ENCODE peak calls at places on chromosomes 3 and 15, in four cellular contexts. E is M059J, G is natural killer cell, X is cardiac fibroblast. N is an unnamed sample.

GRCh38 chr15:52019394-52020252 is 604 bp downstream of the MAPK6 start:
- DNase-seq in G (peak), E (peak), X (peak), N (peak)

GRCh38 chr3:29759443-29760033 is 478.7 kb downstream of the RBMS3 start:
- DNase-seq in G (no peak), X (peak), E (peak), N (no peak)

GRCh38 chr3:112407214-112407887 is 74.4 kb downstream of the CD200 start:
- DNase-seq in E (no peak), G (no peak), X (no peak), N (no peak)

GRCh38 chr3:172256101-172256687 is 192.1 kb downstream of the GHSR start:
- DNase-seq in G (no peak), X (peak), E (no peak), N (no peak)

GRCh38 chr3:50126287-50127211 is 28.6 kb upstream of the SEMA3F start:
- DNase-seq in E (peak), X (peak), G (no peak), N (no peak)

GRCh38 chr3:129017531-129017899 is 16.4 kb downstream of the EFCC1 start:
- DNase-seq in G (no peak), E (no peak), X (no peak), N (no peak)

GRCh38 chr3:43211681-43212080 is 74.7 kb upstream of the SNRK start:
- DNase-seq in G (no peak), X (no peak), E (no peak), N (no peak)

GRCh38 chr3:79558943-79559342 is 208.9 kb downstream of the ROBO1 start:
- DNase-seq in E (peak), G (no peak), X (no peak), N (no peak)

GRCh38 chr3:159881828-159882309 is 106.8 kb upstream of the IL12A start:
- DNase-seq in E (no peak), X (no peak), G (no peak), N (no peak)

GRCh38 chr3:45273681-45274515 is 47.8 kb upstream of the TMEM158 start:
- DNase-seq in E (peak), G (no peak), X (peak), N (no peak)

GRCh38 chr3:127684871-127685707 is 12.3 kb downstream of the ABTB1 start:
- DNase-seq in E (no peak), X (no peak), G (no peak), N (no peak)

GRCh38 chr3:9279959-9280358 is 30.5 kb upstream of the SRGAP3 start:
- DNase-seq in X (peak), E (peak), G (no peak), N (no peak)

GRCh38 chr3:8145661-8146060 is 356.0 kb upstream of the LMCD1 start:
- DNase-seq in E (no peak), G (no peak), X (no peak), N (no peak)

GRCh38 chr3:157921767-157922166 is 184.5 kb downstream of the SHOX2 start:
- DNase-seq in G (no peak), X (no peak), E (no peak), N (no peak)

N was measured in activated CD8-positive, alpha-beta memory T cell treated with anti-CD3 and anti-CD28 coated beads for 48 hours.